ENCODE peak calls at places on chromosomes 4 and X, in six cellular contexts. S, Z, F, P, Y and U are unnamed samples.

GRCh38 chr4:2882341-2882740 is 38.7 kb downstream of the ADD1 start:
- DNase-seq in S (no peak), Z (no peak), F (no peak), P (no peak), Y (no peak), U (no peak)

GRCh38 chr4:100582146-100582545 is 64.3 kb upstream of the EMCN start:
- DNase-seq in S (no peak), Z (no peak), F (no peak), P (no peak), Y (no peak), U (no peak)

GRCh38 chr4:4887426-4887825 is 28.0 kb downstream of the MSX1 start:
- DNase-seq in S (no peak), Z (no peak), F (no peak), P (no peak), Y (no peak), U (no peak)

GRCh38 chr4:119946359-119946758 is 120.3 kb downstream of the MAD2L1 start:
- DNase-seq in S (no peak), Z (no peak), F (no peak), P (no peak), Y (no peak), U (no peak)

GRCh38 chr4:188417181-188417580 is 277.9 kb downstream of the TRIML1 start:
- DNase-seq in S (no peak), Z (no peak), F (no peak), P (no peak), Y (no peak), U (no peak)

GRCh38 chr4:4182835-4183568 is 43.7 kb downstream of the OTOP1 start:
- DNase-seq in S (no peak), Z (no peak), F (no peak), P (no peak), Y (no peak), U (no peak)

GRCh38 chr4:7744131-7744804 is 195.4 kb downstream of the AFAP1 start:
- DNase-seq in S (no peak), Z (no peak), F (no peak), P (no peak), Y (no peak), U (no peak)

GRCh38 chr4:47615385-47615784 is 130.3 kb downstream of the ATP10D start:
- DNase-seq in S (peak; percentile 66), Z (no peak), F (no peak), P (no peak), Y (no peak), U (no peak)

GRCh38 chrX:72079607-72080006 is 52.1 kb downstream of the RTL5 start:
- DNase-seq in S (no peak), Z (no peak), F (no peak), P (no peak), Y (no peak), U (no peak)

GRCh38 chr4:3201718-3202702 is 46.9 kb upstream of the MSANTD1 start:
- DNase-seq in S (peak; percentile 74), Z (peak; percentile 58), F (no peak), P (peak; percentile 40), Y (peak; percentile 32), U (peak; percentile 54)